ENCODE peak calls at places on chromosomes 2 and 18, in eight cellular contexts. L is endothelial cell of umbilical vein; H is sigmoid colon; Q is CD4-positive, alpha-beta T cell; I is cardiac muscle cell; R is PC-3; B is IMR-90; X is esophagus muscularis mucosa. U is an unnamed sample. For H3K27me3, the result is how much of the 10 kb centered on the place peaks cover.

GRCh38 chr18:35949903-35950627 is 22.4 kb upstream of the RMP24 start:
- DNase-seq in H (peak), I (peak), Q (peak), L (peak), B (peak), R (peak), X (no peak), U (peak)

GRCh38 chr2:232340171-232340935 is 38.2 kb upstream of the ALPP start:
- DNase-seq in R (no peak), Q (no peak), X (no peak), L (no peak), H (peak), I (no peak), B (no peak), U (no peak)

GRCh38 chr18:46335551-46336059 is 231.4 kb downstream of the HAUS1 start:
- DNase-seq in I (peak), R (no peak), H (peak), X (no peak), L (no peak), B (no peak), Q (no peak), U (peak)

GRCh38 chr2:44902178-44902577 is 39.3 kb upstream of the SIX3 start:
- DNase-seq in Q (no peak), L (no peak), H (no peak), I (no peak), B (no peak), X (no peak), R (no peak), U (no peak)

GRCh38 chr18:36501100-36501499 is 203.6 kb downstream of the FHOD3 start:
- DNase-seq in L (no peak), I (no peak), Q (no peak), H (no peak), R (no peak), X (no peak), B (no peak), U (peak)

GRCh38 chr2:79982445-79982844 is 322.1 kb downstream of the LRRTM1 start:
- DNase-seq in B (no peak), X (peak), I (no peak), H (no peak), L (no peak), R (peak), Q (no peak), U (no peak)

GRCh38 chr18:56890632-56891031 is 239.5 kb downstream of the WDR7 start:
- DNase-seq in X (no peak), R (peak), L (peak), I (peak), Q (no peak), H (no peak), B (peak), U (peak)

GRCh38 chr2:160156084-160156483 is 44.0 kb downstream of the ITGB6 start:
- DNase-seq in B (no peak), Q (no peak), L (peak), R (peak), H (no peak), X (no peak), I (no peak), U (no peak)

GRCh38 chr2:187658952-187659525 is 104.8 kb upstream of the TFPI start:
- DNase-seq in B (peak), I (peak), H (no peak), X (no peak), R (peak), L (peak), Q (no peak), U (peak)

GRCh38 chr2:49210191-49210590 is 55.9 kb upstream of the FSHR start:
- DNase-seq in I (no peak), R (no peak), X (peak), H (no peak), B (no peak), Q (no peak), L (no peak), U (no peak)

GRCh38 chr2:98012561-98012979 is 16.8 kb upstream of the TMEM131 start:
- DNase-seq in H (no peak), B (no peak), Q (no peak), I (no peak), L (no peak), X (no peak), R (no peak), U (no peak)

GRCh38 chr2:172100080-172101007 is 2.4 kb downstream of the DLX2 start:
- DNase-seq in R (no peak), Q (no peak), X (peak), I (no peak), B (no peak), H (no peak), L (no peak), U (no peak)

GRCh38 chr2:86490245-86490644 is 49.1 kb downstream of the KDM3A start:
- DNase-seq in Q (no peak), R (no peak), B (no peak), H (no peak), I (no peak), L (no peak), X (no peak), U (no peak)

GRCh38 chr2:100673691-100674485 is 111.1 kb downstream of the PDCL3 start:
- DNase-seq in I (no peak), L (no peak), B (no peak), Q (no peak), X (peak), R (no peak), H (no peak), U (no peak)

GRCh38 chr2:173049732-173050314 is 25.8 kb upstream of the MAP3K20 start:
- DNase-seq in L (peak), R (no peak), B (no peak), H (no peak), I (no peak), X (no peak), Q (no peak), U (peak)

GRCh38 chr2:240912878-240913809 is 7.0 kb downstream of the CROCC2 start:
- DNase-seq in B (peak), Q (no peak), L (peak), I (peak), X (no peak), R (peak), H (no peak), U (peak)

GRCh38 chr2:169509230-169509917 is at the start of gene KLHL41:
- DNase-seq in L (peak), X (no peak), I (peak), B (peak), R (peak), Q (no peak), H (no peak), U (peak)

GRCh38 chr2:237435844-237436590 is 22.1 kb upstream of the COL6A3 start:
- DNase-seq in L (no peak), B (peak), X (no peak), H (no peak), I (peak), R (peak), Q (no peak), U (no peak)

GRCh38 chr2:15940661-15941482 is 522 bp downstream of the MYCN start:
- DNase-seq in I (no peak), H (no peak), R (no peak), B (no peak), L (peak), Q (no peak), X (no peak), U (no peak)

GRCh38 chr2:122326448-122326847 is 571.0 kb downstream of the TSN start:
- DNase-seq in Q (no peak), I (no peak), R (no peak), L (no peak), H (no peak), X (no peak), B (no peak), U (no peak)

GRCh38 chr18:9994701-9995100 is 80.9 kb downstream of the VAPA start:
- DNase-seq in R (no peak), Q (no peak), H (no peak), X (peak), I (no peak), B (no peak), L (no peak), U (no peak)

GRCh38 chr2:121195036-121195435 is 90.0 kb downstream of the TFCP2L1 start:
- DNase-seq in B (no peak), L (no peak), Q (no peak), I (no peak), H (no peak), R (no peak), X (no peak), U (no peak)

GRCh38 chr2:21228041-21228895 is 104.5 kb downstream of the TDRD15 start:
- DNase-seq in Q (no peak), B (no peak), R (no peak), H (no peak), L (no peak), X (no peak), I (no peak), U (no peak)

GRCh38 chr2:233130024-233130423 is 69.9 kb downstream of the INPP5D start:
- DNase-seq in I (no peak), H (no peak), B (no peak), R (no peak), L (no peak), Q (no peak), X (no peak), U (no peak)

GRCh38 chr18:74525741-74526140 is 8.6 kb upstream of the CNDP1 start:
- DNase-seq in I (no peak), L (no peak), R (no peak), H (peak), Q (no peak), B (no peak), X (no peak), U (no peak)

GRCh38 chr2:145075454-145076062 is 555.6 kb upstream of the ZEB2 start:
- DNase-seq in Q (no peak), H (no peak), I (no peak), L (no peak), X (no peak), R (no peak), B (no peak), U (no peak)

GRCh38 chr2:25257032-25257455 is 84.7 kb downstream of the DNMT3A start:
- DNase-seq in I (peak), B (peak), L (peak), R (no peak), X (no peak), H (peak), Q (no peak), U (no peak)

GRCh38 chr2:54041135-54041534 is 70.3 kb upstream of the PSME4 start:
- DNase-seq in H (no peak), X (no peak), R (peak), I (no peak), Q (no peak), B (no peak), L (no peak), U (peak)

GRCh38 chr2:176814740-176815367 is 397.7 kb upstream of the HNRNPA3 start:
- DNase-seq in I (peak), X (no peak), B (peak), H (no peak), Q (no peak), L (peak), R (peak), U (peak)

GRCh38 chr2:42928692-42929576 is 136.6 kb upstream of the HAAO start:
- DNase-seq in R (peak), X (no peak), I (peak), B (peak), H (no peak), Q (no peak), L (peak), U (peak)

GRCh38 chr2:70820499-70820898 is at the start of gene CLEC4F:
- DNase-seq in I (no peak), R (no peak), X (no peak), H (no peak), L (no peak), Q (no peak), B (no peak), U (no peak)

GRCh38 chr2:147173186-147173575 is 671.6 kb upstream of the ACVR2A start:
- DNase-seq in B (no peak), L (no peak), Q (no peak), H (no peak), X (no peak), R (peak), I (peak), U (peak)

GRCh38 chr2:108403494-108403893 is 25.7 kb downstream of the SULT1C4 start:
- DNase-seq in B (peak), Q (no peak), X (no peak), I (peak), H (no peak), R (no peak), L (no peak), U (no peak)

GRCh38 chr2:229431331-229431954 is 160.4 kb upstream of the PID1 start:
- DNase-seq in L (peak), X (no peak), H (no peak), Q (no peak), R (peak), I (peak), B (peak), U (peak)

GRCh38 chr2:46876741-46877384 is 38.7 kb downstream of the MCFD2 start:
- DNase-seq in L (peak), I (peak), Q (no peak), H (no peak), R (peak), X (no peak), B (peak), U (peak)

GRCh38 chr2:47267389-47268086 is 112.4 kb upstream of the STPG4 start:
- DNase-seq in X (no peak), Q (no peak), H (peak), L (no peak), I (no peak), B (no peak), R (no peak), U (no peak)

GRCh38 chr2:8089596-8089995 is 592.3 kb upstream of the ID2 start:
- DNase-seq in X (no peak), Q (no peak), L (no peak), I (peak), B (peak), R (peak), H (no peak), U (peak)

GRCh38 chr2:208363485-208363884 is 43.1 kb upstream of the PTH2R start:
- DNase-seq in H (no peak), Q (no peak), I (peak), B (peak), R (peak), X (no peak), L (peak), U (peak)

GRCh38 chr2:205776139-205776538 is 93.8 kb downstream of the NRP2 start:
- DNase-seq in Q (no peak), B (no peak), L (no peak), I (peak), X (no peak), H (no peak), R (peak), U (no peak)

DNA sequence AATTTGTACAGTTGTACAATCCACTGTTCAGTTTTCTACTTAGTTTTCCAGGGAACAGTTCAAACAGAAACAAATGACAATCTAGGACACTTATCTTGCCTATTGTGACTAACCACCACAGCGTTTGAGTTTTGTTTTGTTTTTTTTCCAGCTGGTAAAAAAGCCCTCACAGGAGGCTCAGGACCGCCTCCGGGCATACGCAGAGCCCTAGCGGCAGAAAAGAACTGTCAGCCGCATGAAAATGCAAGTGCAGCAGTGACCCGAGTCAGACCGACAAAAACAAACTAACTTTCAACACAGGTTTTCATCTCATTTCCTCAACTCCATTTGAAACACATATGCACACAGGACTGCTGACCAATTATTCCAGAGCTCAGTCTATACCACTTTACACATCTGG is 68.6 kb downstream of the STEAP3 start:
- DNase-seq in B (peak), H (no peak), R (peak), L (no peak), X (peak), I (peak), Q (no peak), U (peak)
- TF ChIP-seq CTCF in B (peak), H (no peak), R (peak), L (no peak), X (no peak), I (peak), Q (no peak), U (peak)

GRCh38 chr2:236205867-236206645 is 37.9 kb upstream of the GBX2 start:
- DNase-seq in I (no peak), Q (no peak), B (no peak), R (no peak), X (no peak), L (peak), H (no peak), U (no peak)
- H3K27me3 ChIP-seq in I (under half), Q (under half), B (under half), R (under half), X (under half), L (under half), H (under half), U (under half)

DNA sequence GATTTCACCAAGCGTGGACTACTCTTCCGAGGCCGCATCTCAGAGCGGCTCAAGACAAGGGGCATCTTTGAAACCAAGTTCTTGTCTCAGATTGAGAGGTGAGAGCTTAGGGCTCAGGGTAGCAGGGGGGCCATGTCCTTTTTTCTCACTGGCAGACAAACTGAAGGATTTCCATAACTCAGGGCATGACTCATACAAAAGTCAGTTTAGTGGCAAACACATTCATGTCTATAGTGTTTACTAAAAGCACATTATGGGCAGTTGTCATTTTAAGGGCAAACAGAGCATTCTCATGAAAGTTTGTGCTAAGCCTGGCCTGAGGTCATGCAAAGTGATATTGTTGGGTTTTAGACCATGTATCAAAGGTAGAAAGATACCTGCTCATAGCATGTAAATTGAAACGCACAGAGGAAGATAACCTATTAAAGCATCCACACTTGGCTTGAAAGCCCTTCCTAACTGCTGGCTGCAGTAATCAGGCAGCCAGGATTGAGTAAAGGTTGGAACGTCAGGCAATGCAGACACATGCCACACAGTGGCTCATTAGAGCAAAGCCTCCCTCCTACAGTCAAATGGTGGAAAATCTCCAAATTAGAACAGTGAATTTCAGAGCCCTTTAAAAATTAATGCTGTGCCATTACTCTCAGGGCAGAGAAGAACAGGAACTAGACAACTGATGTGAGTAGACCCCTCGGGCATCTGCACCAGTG is 54.2 kb downstream of the HK2 start:
- DNase-seq in I (no peak), L (no peak), R (peak), B (peak), H (no peak), Q (no peak), X (no peak), U (peak)
- TF ChIP-seq CTCF in I (no peak), L (no peak), R (peak), B (no peak), H (no peak), Q (no peak), X (no peak), U (no peak)

GRCh38 chr2:134717706-134718094 is 1.1 kb downstream of the TMEM163 start:
- DNase-seq in R (no peak), I (no peak), H (no peak), L (no peak), Q (no peak), B (no peak), X (peak), U (no peak)
- H3K27me3 ChIP-seq in R (under half), I (half or more), H (half or more), L (under half), Q (half or more), B (half or more), X (under half), U (under half)

GRCh38 chr2:58131191-58132011 is 84.8 kb downstream of the VRK2 start:
- DNase-seq in H (no peak), I (peak), B (peak), X (no peak), R (no peak), L (peak), Q (no peak), U (peak)
- TF ChIP-seq CTCF in H (no peak), I (peak), B (peak), X (no peak), R (peak), L (no peak), Q (no peak), U (no peak)

DNA sequence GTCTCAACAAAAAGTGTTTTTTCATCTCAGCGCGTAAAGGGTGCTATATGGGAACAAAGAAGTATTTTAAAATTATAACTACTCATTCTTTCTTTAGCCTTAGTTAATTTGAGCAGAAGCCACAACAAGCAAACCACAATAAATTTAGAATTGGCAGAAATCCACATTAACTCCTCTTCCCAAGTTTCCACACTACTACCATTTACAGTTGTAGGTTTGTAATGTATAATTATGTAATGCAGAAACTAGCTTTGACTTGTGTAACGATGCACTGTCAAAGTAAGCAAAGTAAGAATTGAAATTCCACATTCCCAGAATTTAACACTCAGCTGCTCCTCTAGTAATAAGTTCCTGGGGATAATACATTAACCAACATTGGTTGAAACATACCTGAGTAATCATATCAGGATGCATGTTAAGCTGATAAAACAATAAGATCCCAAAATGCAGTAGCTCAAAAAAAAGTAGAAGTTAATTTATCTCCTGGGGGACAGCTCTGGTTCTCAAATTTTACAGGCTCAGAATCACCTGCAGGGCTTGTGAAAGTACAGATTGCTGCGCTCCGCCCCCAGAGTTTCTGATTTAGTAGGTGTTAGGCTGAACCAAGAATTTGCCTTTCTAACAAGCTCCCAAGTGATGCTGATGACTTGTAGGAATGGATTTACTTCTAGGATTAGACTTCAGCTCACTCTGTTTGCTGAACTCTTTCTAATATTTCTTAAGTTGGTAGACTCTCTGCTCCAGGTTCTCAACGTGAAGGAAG is 9.9 kb downstream of the GRP start:
- DNase-seq in R (no peak), L (no peak), Q (no peak), B (no peak), H (no peak), X (no peak), I (no peak), U (no peak)
- H3K27me3 ChIP-seq in R (under half), L (under half), Q (under half), B (under half), H (under half), X (under half), I (under half), U (under half)

DNA sequence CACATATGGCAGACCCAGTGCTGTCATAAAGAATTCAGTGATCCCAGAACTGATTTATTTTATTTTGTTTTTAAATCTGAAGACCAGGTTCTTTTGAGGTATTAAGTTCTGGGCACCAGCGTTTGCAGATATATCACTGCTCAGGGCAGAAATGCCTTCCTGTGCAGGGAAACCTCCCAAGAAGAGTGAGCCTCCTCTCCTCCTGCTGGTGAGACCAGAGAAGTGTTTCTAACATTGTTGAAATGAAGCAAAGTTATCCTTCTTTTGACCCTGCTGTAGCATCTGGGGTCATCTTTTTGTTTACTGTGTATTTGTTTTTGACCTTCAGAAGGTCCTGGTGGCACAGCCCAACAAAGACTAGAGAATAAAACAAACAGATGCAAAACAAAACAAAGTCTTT is 94.0 kb downstream of the AQP4 start:
- DNase-seq in I (peak), L (no peak), X (no peak), R (peak), B (no peak), Q (no peak), H (no peak), U (no peak)
- TF ChIP-seq CTCF in I (peak), L (no peak), X (no peak), R (peak), B (no peak), Q (no peak), H (peak), U (peak)

U was measured in bronchial epithelial cell.